ENCODE peak calls at places on chromosomes 12 and 14, in four cellular contexts. B, M, O and S are unnamed samples.

GRCh38 chr14:104970231-104971068 is 7.7 kb downstream of the AHNAK2 start:
- DNase-seq in O (peak; percentile 81), M (peak; percentile 86), B (peak; percentile 81), S (peak; percentile 61)

GRCh38 chr12:102406033-102406584 is 74.3 kb downstream of the IGF1 start:
- DNase-seq in M (peak; percentile 37), B (peak; percentile 15), O (peak; percentile 66), S (no peak)

GRCh38 chr12:13241833-13242232 is 45.3 kb downstream of the EMP1 start:
- DNase-seq in M (no peak), B (peak; percentile 42), O (peak; percentile 61), S (no peak)

GRCh38 chr12:98402081-98402480 is 113.3 kb upstream of the TMPO start:
- DNase-seq in O (peak; percentile 62), M (peak; percentile 15), B (peak; percentile 29), S (no peak)

GRCh38 chr12:48189331-48190125 is 6.1 kb downstream of the CCDC184 start:
- DNase-seq in O (peak; percentile 55), B (peak; percentile 67), M (peak; percentile 22), S (no peak)

GRCh38 chr12:49921936-49922335 is 18.2 kb upstream of the FAIM2 start:
- DNase-seq in B (no peak), O (no peak), M (no peak), S (no peak)

GRCh38 chr14:92969470-92970232 is 46.7 kb downstream of the CHGA start:
- DNase-seq in M (no peak), B (no peak), O (no peak), S (no peak)

GRCh38 chr12:39239484-39240143 is 203.3 kb downstream of the KIF21A start:
- DNase-seq in B (no peak), O (peak; percentile 48), M (peak; percentile 34), S (no peak)

GRCh38 chr12:14362347-14362746 is 3.1 kb upstream of the ATF7IP start:
- DNase-seq in O (no peak), B (no peak), M (no peak), S (no peak)

GRCh38 chr12:42486407-42486806 is 103.1 kb downstream of the PRICKLE1 start:
- DNase-seq in O (no peak), B (no peak), M (no peak), S (no peak)

GRCh38 chr14:24673534-24674203 is 39.7 kb upstream of the GZMB start:
- DNase-seq in O (peak; percentile 80), B (no peak), M (no peak), S (no peak)

GRCh38 chr14:36627981-36628380 is 33.7 kb upstream of the PAX9 start:
- DNase-seq in O (no peak), B (no peak), M (no peak), S (no peak)

GRCh38 chr14:92936085-92936484 is 13.1 kb downstream of the CHGA start:
- DNase-seq in O (no peak), B (no peak), M (no peak), S (no peak)

GRCh38 chr14:43522191-43522590 is 984.9 kb downstream of the FSCB start:
- DNase-seq in M (no peak), O (no peak), B (no peak), S (no peak)

GRCh38 chr14:94390372-94391086 is 2.1 kb upstream of the SERPINA1 start:
- DNase-seq in M (no peak), B (no peak), O (peak; percentile 36), S (no peak)

GRCh38 chr12:80041691-80042090 is 57.6 kb upstream of the OTOGL start:
- DNase-seq in B (peak; percentile 68), M (peak; percentile 87), O (peak; percentile 50), S (peak; percentile 17)

GRCh38 chr14:46051801-46052200 is 599.8 kb downstream of the RPL10L start:
- DNase-seq in M (peak; percentile 10), O (no peak), B (peak; percentile 10), S (no peak)

GRCh38 chr12:129203456-129203855 is 350.2 kb downstream of the GLT1D1 start:
- DNase-seq in M (no peak), B (no peak), O (no peak), S (no peak)

GRCh38 chr14:21074398-21075272 is 4.5 kb downstream of the ARHGEF40 start:
- DNase-seq in M (no peak), O (no peak), B (no peak), S (no peak)

GRCh38 chr12:29552324-29552927 is 54.9 kb upstream of the OVCH1 start:
- DNase-seq in M (peak; percentile 20), B (peak; percentile 61), O (peak; percentile 30), S (no peak)

GRCh38 chr12:52921488-52922165 is 16.8 kb upstream of the KRT8 start:
- DNase-seq in M (no peak), B (no peak), O (no peak), S (no peak)

GRCh38 chr14:51095854-51096823 is 1.2 kb upstream of the TRIM9 start:
- DNase-seq in B (peak; percentile 35), O (peak; percentile 48), M (peak; percentile 46), S (no peak)

GRCh38 chr14:60637490-60638452 is 11.5 kb downstream of the SIX1 start:
- DNase-seq in O (no peak), M (no peak), B (peak; percentile 53), S (no peak)

GRCh38 chr12:68885381-68885780 is 47.6 kb downstream of the CPM start:
- DNase-seq in M (no peak), B (no peak), O (no peak), S (no peak)

GRCh38 chr12:102063066-102063465 is 1.3 kb upstream of the WASHC3 start:
- DNase-seq in M (no peak), B (no peak), O (no peak), S (no peak)

GRCh38 chr12:57148469-57149308 is 1.3 kb upstream of the LRP1-AS start:
- DNase-seq in M (no peak), O (no peak), B (peak; percentile 77), S (no peak)

GRCh38 chr14:60981626-60982455 is 796 bp downstream of the SLC38A6 start:
- DNase-seq in B (peak; percentile 94), O (peak; percentile 70), M (peak; percentile 89), S (peak; percentile 50)

GRCh38 chr14:91870001-91870400 is 2.7 kb upstream of the TC2N start:
- DNase-seq in O (peak; percentile 22), M (no peak), B (no peak), S (no peak)

GRCh38 chr12:124513297-124513867 is 54.0 kb downstream of the NCOR2 start:
- DNase-seq in B (no peak), O (no peak), M (no peak), S (no peak)

GRCh38 chr12:51901881-51902280 is 5.4 kb upstream of the ACVRL1 start:
- DNase-seq in M (no peak), B (no peak), O (no peak), S (no peak)

GRCh38 chr12:76346798-76347420 is 1.3 kb downstream of the BBS10 start:
- DNase-seq in M (peak; percentile 59), B (peak; percentile 79), O (peak; percentile 55), S (no peak)

GRCh38 chr14:32077081-32078029 is at the start of gene ARHGAP5:
- DNase-seq in M (peak; percentile 12), B (peak; percentile 14), O (no peak), S (no peak)

GRCh38 chr12:49671051-49671765 is 36.0 kb downstream of the FMNL3 start:
- DNase-seq in O (no peak), M (no peak), B (no peak), S (no peak)

GRCh38 chr12:8499616-8500015 is 13.7 kb upstream of the CLEC4D start:
- DNase-seq in B (no peak), M (no peak), O (no peak), S (no peak)

GRCh38 chr12:116360579-116361403 is 83.3 kb upstream of the MED13L start:
- DNase-seq in B (no peak), M (no peak), O (no peak), S (no peak)

GRCh38 chr12:121828306-121828705 is 24.5 kb downstream of the SETD1B start:
- DNase-seq in O (no peak), B (no peak), M (no peak), S (no peak)

GRCh38 chr12:103705927-103706326 is 118.9 kb downstream of the STAB2 start:
- DNase-seq in B (no peak), O (no peak), M (no peak), S (no peak)

GRCh38 chr12:20194171-20194570 is 174.2 kb upstream of the PDE3A start:
- DNase-seq in M (peak; percentile 26), O (no peak), B (peak; percentile 17), S (no peak)
- TF ChIP-seq CTCF in M (no peak), O (no peak), B (no peak), S (peak; percentile 55)

DNA sequence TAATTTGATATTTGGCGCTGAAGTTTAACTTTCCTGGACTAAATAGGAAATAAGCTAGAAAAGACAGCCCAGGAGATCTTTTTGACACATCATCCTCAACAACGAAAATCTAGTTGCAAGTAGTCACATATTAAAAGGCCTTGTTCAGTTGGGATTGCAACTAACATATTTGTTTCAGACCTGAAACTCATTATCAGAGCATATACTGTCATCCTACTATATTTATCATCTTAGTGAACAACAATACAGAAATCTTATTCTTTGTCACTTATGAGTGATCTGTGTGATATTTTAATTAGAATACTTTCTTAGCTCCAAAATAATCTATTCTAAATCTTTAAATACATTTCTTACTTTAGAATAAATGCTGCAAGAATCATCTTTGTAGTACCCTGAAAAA is 72.1 kb downstream of the ELK3 start:
- DNase-seq in M (no peak), O (no peak), B (no peak), S (no peak)
- H3K36me3 ChIP-seq in M (peaks cover 41% of the 10 kb centered on the region), O (peaks cover 55% of the 10 kb centered on the region), B (peaks cover 31% of the 10 kb centered on the region), S (peaks cover 3% of the 10 kb centered on the region)

GRCh38 chr12:26309646-26310045 is 114.3 kb downstream of the SSPN start:
- DNase-seq in B (no peak), M (no peak), O (no peak), S (no peak)
- TF ChIP-seq CTCF in B (no peak), M (no peak), O (peak; percentile 10), S (no peak)

GRCh38 chr12:66137937-66138336 is 7.4 kb upstream of the LLPH start:
- DNase-seq in M (no peak), B (no peak), O (no peak), S (no peak)

GRCh38 chr12:66140726-66141125 is 10.2 kb upstream of the LLPH start:
- DNase-seq in B (no peak), O (no peak), M (no peak), S (no peak)

GRCh38 chr12:66141299-66141698 is 10.7 kb upstream of the LLPH start:
- DNase-seq in B (no peak), M (no peak), O (no peak), S (no peak)

GRCh38 chr12:66143868-66144267 is 13.3 kb upstream of the LLPH start:
- DNase-seq in O (no peak), M (no peak), B (no peak), S (no peak)

GRCh38 chr12:66139328-66139727 is 8.8 kb upstream of the LLPH start:
- DNase-seq in B (no peak), O (no peak), M (no peak), S (no peak)
- H3K36me3 ChIP-seq in B (peaks cover 20% of the 10 kb centered on the region), O (peaks cover 2% of the 10 kb centered on the region), M (peaks cover 20% of the 10 kb centered on the region), S (peaks cover 12% of the 10 kb centered on the region)